ENCODE peak calls at places on chromosomes 16 and 17, in ten cellular contexts. C, N, E, Z, B, W, J, P, I and T are unnamed samples.
A peak's percentile ranks its signal among the peaks of the same experiment; 100 is the strongest.

GRCh38 chr17:65324977-65325376 is 187.8 kb downstream of the RGS9 start:
- DNase-seq in C (no peak), N (no peak), E (no peak), Z (no peak), B (peak; percentile 64), W (no peak), J (no peak), P (peak; percentile 41), I (no peak), T (no peak)

GRCh38 chr16:81445143-81445922 is 725 bp downstream of the CMIP start:
- DNase-seq in C (peak; percentile 73), N (peak; percentile 19), E (peak; percentile 14), Z (peak; percentile 84), B (no peak), W (peak; percentile 96), J (peak; percentile 59), P (peak; percentile 47), I (peak; percentile 73), T (no peak)

GRCh38 chr17:64058547-64059115 is 38.2 kb upstream of the ICAM2 start:
- DNase-seq in C (no peak), N (peak; percentile 14), E (peak; percentile 36), Z (no peak), B (no peak), W (peak; percentile 59), J (peak; percentile 54), P (no peak), I (no peak), T (no peak)

GRCh38 chr16:80208015-80208414 is 332.8 kb upstream of the DYNLRB2 start:
- DNase-seq in C (no peak), N (no peak), E (no peak), Z (no peak), B (no peak), W (no peak), J (no peak), P (no peak), I (no peak), T (no peak)

GRCh38 chr16:23060458-23061320 is 88.6 kb downstream of the USP31 start:
- DNase-seq in C (peak; percentile 58), N (peak; percentile 77), E (peak; percentile 40), Z (no peak), B (peak; percentile 79), W (peak; percentile 88), J (peak; percentile 48), P (peak; percentile 74), I (peak; percentile 87), T (peak; percentile 57)

GRCh38 chr16:88013766-88014165 is 62.5 kb downstream of the BANP start:
- DNase-seq in C (no peak), N (no peak), E (no peak), Z (no peak), B (no peak), W (no peak), J (no peak), P (no peak), I (no peak), T (no peak)

GRCh38 chr16:84514874-84515835 is 10.7 kb upstream of the MEAK7 start:
- DNase-seq in C (peak; percentile 73), N (no peak), E (no peak), Z (peak; percentile 76), B (peak; percentile 17), W (no peak), J (peak; percentile 46), P (no peak), I (no peak), T (peak; percentile 30)

GRCh38 chr16:69406780-69407331 is 17.6 kb upstream of the CYB5B start:
- DNase-seq in C (no peak), N (no peak), E (no peak), Z (no peak), B (no peak), W (no peak), J (no peak), P (no peak), I (peak; percentile 60), T (no peak)

GRCh38 chr17:76597156-76598003 is 11.7 kb upstream of the ST6GALNAC2 start:
- DNase-seq in C (peak; percentile 75), N (no peak), E (no peak), Z (peak; percentile 75), B (no peak), W (no peak), J (peak; percentile 51), P (no peak), I (no peak), T (no peak)

GRCh38 chr17:2758870-2759269 is 9.4 kb upstream of the CCDC92B start:
- DNase-seq in C (no peak), N (no peak), E (no peak), Z (no peak), B (no peak), W (peak; percentile 37), J (no peak), P (no peak), I (no peak), T (no peak)

GRCh38 chr16:24482681-24483202 is 56.6 kb upstream of the RBBP6 start:
- DNase-seq in C (no peak), N (no peak), E (no peak), Z (no peak), B (no peak), W (no peak), J (no peak), P (no peak), I (peak; percentile 81), T (no peak)

GRCh38 chr16:24228514-24228913 is 27.6 kb upstream of the CACNG3 start:
- DNase-seq in C (no peak), N (no peak), E (no peak), Z (no peak), B (no peak), W (no peak), J (no peak), P (no peak), I (no peak), T (no peak)

GRCh38 chr16:70740919-70741778 is 55.3 kb upstream of the MTSS2 start:
- DNase-seq in C (no peak), N (peak; percentile 87), E (peak; percentile 43), Z (no peak), B (no peak), W (peak; percentile 92), J (no peak), P (no peak), I (no peak), T (no peak)

GRCh38 chr16:70737377-70738082 is 51.7 kb upstream of the MTSS2 start:
- DNase-seq in C (peak; percentile 73), N (peak; percentile 99), E (peak; percentile 80), Z (peak; percentile 83), B (peak; percentile 79), W (peak; percentile 95), J (peak; percentile 74), P (no peak), I (no peak), T (peak; percentile 83)

GRCh38 chr16:70738083-70738977 is 52.5 kb upstream of the MTSS2 start:
- DNase-seq in C (peak; percentile 77), N (peak; percentile 93), E (no peak), Z (peak; percentile 85), B (peak; percentile 62), W (peak; percentile 94), J (peak; percentile 82), P (peak; percentile 61), I (peak; percentile 81), T (peak; percentile 69)

GRCh38 chr16:70740174-70740918 is 54.5 kb upstream of the MTSS2 start:
- DNase-seq in C (no peak), N (no peak), E (no peak), Z (no peak), B (no peak), W (peak; percentile 49), J (no peak), P (no peak), I (no peak), T (no peak)

GRCh38 chr16:70739389-70739788 is 53.5 kb upstream of the MTSS2 start:
- DNase-seq in C (no peak), N (no peak), E (no peak), Z (no peak), B (no peak), W (peak; percentile 48), J (no peak), P (no peak), I (no peak), T (no peak)
- H3K27ac ChIP-seq in C (peak overlapping the region; percentile 53), N (no peak overlapping the region), E (no peak overlapping the region), Z (peak overlapping the region; percentile 84), B (peak overlapping the region; percentile 96), W (peak overlapping the region; percentile 86), J (peak overlapping the region; percentile 84), P (no peak overlapping the region), I (no peak overlapping the region), T (no peak overlapping the region)

DNA sequence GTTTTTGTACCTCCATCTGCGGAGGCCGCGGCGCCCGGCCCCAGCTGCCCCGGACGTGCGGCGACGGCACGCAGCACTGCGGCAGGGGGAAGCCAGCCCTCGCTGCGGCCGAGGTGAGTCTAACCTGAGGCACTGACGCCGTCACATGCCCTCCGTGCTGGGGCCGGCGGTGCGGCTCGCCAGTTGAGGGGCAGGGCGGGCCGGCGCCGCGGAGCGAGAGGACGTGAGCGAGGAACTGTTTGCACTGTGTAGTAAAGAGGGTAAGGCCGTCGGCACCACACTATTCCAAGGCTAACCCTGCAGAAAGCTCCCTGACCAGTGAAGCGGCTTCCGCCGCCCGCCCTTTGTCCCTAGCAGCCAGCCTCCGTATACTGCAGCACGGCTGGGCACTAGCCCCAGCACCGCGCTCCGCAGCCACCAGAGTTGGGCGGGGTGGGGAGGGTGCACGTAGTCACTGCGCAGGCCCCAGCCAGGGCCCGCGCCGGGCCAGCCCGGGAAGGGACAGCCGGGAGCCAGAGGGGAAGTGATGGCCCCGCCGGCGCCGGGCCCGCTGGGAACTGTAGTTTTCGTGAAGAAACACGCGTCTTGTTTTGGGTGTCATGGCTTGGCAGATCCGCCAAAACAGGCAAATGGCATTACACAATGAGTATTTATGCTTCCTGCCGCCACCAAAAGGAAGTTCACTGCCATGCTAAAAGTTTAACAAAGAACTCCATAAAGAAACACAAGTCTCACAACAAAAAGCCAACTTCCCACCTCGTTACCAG is 580 bp upstream of the KANSL1 start:
- DNase-seq in C (peak; percentile 97), N (peak; percentile 88), E (peak; percentile 90), Z (peak; percentile 98), B (peak; percentile 97), W (peak; percentile 99), J (peak; percentile 98), P (peak; percentile 95), I (peak; percentile 97), T (peak; percentile 95)
- TF ChIP-seq CTCF in C (no peak), N (no peak), E (no peak), Z (peak; percentile 4), B (peak; percentile 37), W (no peak), J (peak; percentile 12), P (no peak), I (no peak), T (peak; percentile 49)

GRCh38 chr17:16418684-16419066 is 3.3 kb downstream of the TRPV2 start:
- DNase-seq in C (no peak), N (no peak), E (no peak), Z (no peak), B (no peak), W (peak; percentile 70), J (no peak), P (no peak), I (no peak), T (no peak)
- H3K27ac ChIP-seq in C (peak overlapping the region; percentile 69), N (peak overlapping the region; percentile 88), E (peak overlapping the region; percentile 92), Z (peak overlapping the region; percentile 28), B (peak overlapping the region; percentile 92), W (peak overlapping the region; percentile 94), J (no peak overlapping the region), P (no peak overlapping the region), I (no peak overlapping the region), T (peak overlapping the region; percentile 18)

DNA sequence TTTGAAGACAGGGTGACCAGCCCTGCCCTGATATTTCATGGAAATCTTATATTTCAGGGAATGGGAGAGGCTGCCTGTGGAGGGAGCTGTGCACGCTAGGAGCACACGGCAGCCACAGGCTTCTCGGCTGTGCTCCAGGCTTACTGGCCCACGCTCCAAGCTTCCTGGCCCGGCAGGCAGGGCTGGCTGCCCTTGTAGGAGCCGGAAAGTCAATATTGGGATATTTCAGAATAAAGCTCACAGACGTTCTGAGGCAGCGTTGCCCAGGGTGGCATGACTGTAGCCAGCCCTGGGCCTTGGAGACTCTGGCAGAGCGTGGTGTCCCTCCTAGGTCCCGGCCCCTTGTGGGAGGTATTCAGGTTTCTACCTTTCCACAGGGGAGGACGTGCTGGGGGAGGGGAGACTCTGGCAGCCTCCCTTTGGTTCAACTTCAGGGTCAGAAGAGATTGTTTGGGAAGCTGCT is 95.6 kb downstream of the NPIPB11 start:
- DNase-seq in C (no peak), N (no peak), E (no peak), Z (no peak), B (peak; percentile 55), W (peak; percentile 90), J (peak; percentile 73), P (peak; percentile 74), I (no peak), T (no peak)
- TF ChIP-seq CTCF in C (no peak), N (no peak), E (no peak), Z (peak; percentile 11), B (no peak), W (peak; percentile 42), J (peak; percentile 37), P (no peak), I (no peak), T (peak; percentile 23)